ENCODE peak calls at places on chromosomes 3 and 15, in nine cellular contexts. One of them, this sample, is unnamed.

GRCh38 chr15:62886431-62887071 is 156.0 kb upstream of the TPM1 start:
- DNase-seq in HFFc6: no peak
- DNase-seq in B cell: no peak
- DNase-seq in breast epithelium: no peak
- DNase-seq in pancreas: no peak
- DNase-seq in lower leg skin: no peak
- DNase-seq in choroid plexus epithelial cell: peak
- DNase-seq in GM12865: no peak
- DNase-seq in transverse colon: no peak
- DNase-seq in this sample: no peak

GRCh38 chr15:99437315-99438221 is 128.2 kb upstream of the MEF2A start:
- DNase-seq in HFFc6: no peak
- DNase-seq in B cell: no peak
- DNase-seq in breast epithelium: peak
- DNase-seq in pancreas: no peak
- DNase-seq in lower leg skin: peak
- DNase-seq in choroid plexus epithelial cell: no peak
- DNase-seq in GM12865: no peak
- DNase-seq in transverse colon: no peak
- DNase-seq in this sample: no peak

GRCh38 chr3:179929091-179929529 is 107.6 kb downstream of the PEX5L start:
- DNase-seq in HFFc6: peak
- DNase-seq in B cell: peak
- DNase-seq in breast epithelium: no peak
- DNase-seq in pancreas: peak
- DNase-seq in lower leg skin: no peak
- DNase-seq in choroid plexus epithelial cell: peak
- DNase-seq in GM12865: peak
- DNase-seq in transverse colon: peak
- DNase-seq in this sample: peak

GRCh38 chr3:190340071-190340470 is 17.8 kb upstream of the CLDN1 start:
- DNase-seq in HFFc6: no peak
- DNase-seq in B cell: no peak
- DNase-seq in breast epithelium: no peak
- DNase-seq in pancreas: no peak
- DNase-seq in lower leg skin: no peak
- DNase-seq in choroid plexus epithelial cell: peak
- DNase-seq in GM12865: no peak
- DNase-seq in transverse colon: no peak
- DNase-seq in this sample: no peak

GRCh38 chr3:190505381-190506003 is 8.4 kb upstream of the IL1RAP start:
- DNase-seq in HFFc6: no peak
- DNase-seq in B cell: no peak
- DNase-seq in breast epithelium: no peak
- DNase-seq in pancreas: no peak
- DNase-seq in lower leg skin: no peak
- DNase-seq in choroid plexus epithelial cell: no peak
- DNase-seq in GM12865: no peak
- DNase-seq in transverse colon: no peak
- DNase-seq in this sample: no peak

GRCh38 chr15:57580866-57581265 is 10.8 kb upstream of the MYZAP start:
- DNase-seq in HFFc6: no peak
- DNase-seq in B cell: no peak
- DNase-seq in breast epithelium: no peak
- DNase-seq in pancreas: peak
- DNase-seq in lower leg skin: no peak
- DNase-seq in choroid plexus epithelial cell: no peak
- DNase-seq in GM12865: no peak
- DNase-seq in transverse colon: peak
- DNase-seq in this sample: no peak

GRCh38 chr3:50179710-50180109 is 11.7 kb upstream of the GNAT1 start:
- DNase-seq in HFFc6: no peak
- DNase-seq in B cell: no peak
- DNase-seq in breast epithelium: no peak
- DNase-seq in pancreas: no peak
- DNase-seq in lower leg skin: no peak
- DNase-seq in choroid plexus epithelial cell: no peak
- DNase-seq in GM12865: no peak
- DNase-seq in transverse colon: no peak
- DNase-seq in this sample: no peak

GRCh38 chr3:127134466-127134865 is 58.5 kb upstream of the PRR23E start:
- DNase-seq in HFFc6: no peak
- DNase-seq in B cell: no peak
- DNase-seq in breast epithelium: no peak
- DNase-seq in pancreas: no peak
- DNase-seq in lower leg skin: no peak
- DNase-seq in choroid plexus epithelial cell: no peak
- DNase-seq in GM12865: no peak
- DNase-seq in transverse colon: no peak
- DNase-seq in this sample: no peak

GRCh38 chr15:75727851-75728715 is 15.4 kb upstream of the CSPG4 start:
- DNase-seq in HFFc6: no peak
- DNase-seq in B cell: peak
- DNase-seq in breast epithelium: no peak
- DNase-seq in pancreas: peak
- DNase-seq in lower leg skin: no peak
- DNase-seq in choroid plexus epithelial cell: peak
- DNase-seq in GM12865: peak
- DNase-seq in transverse colon: peak
- DNase-seq in this sample: peak

GRCh38 chr3:16884084-16884747 is 539 bp upstream of the PLCL2 start:
- DNase-seq in HFFc6: no peak
- DNase-seq in B cell: peak
- DNase-seq in breast epithelium: no peak
- DNase-seq in pancreas: peak
- DNase-seq in lower leg skin: no peak
- DNase-seq in choroid plexus epithelial cell: peak
- DNase-seq in GM12865: peak
- DNase-seq in transverse colon: peak
- DNase-seq in this sample: peak

GRCh38 chr15:98755781-98756180 is 107.4 kb downstream of the IGF1R start:
- DNase-seq in HFFc6: no peak
- DNase-seq in B cell: no peak
- DNase-seq in breast epithelium: no peak
- DNase-seq in pancreas: no peak
- DNase-seq in lower leg skin: no peak
- DNase-seq in choroid plexus epithelial cell: no peak
- DNase-seq in GM12865: no peak
- DNase-seq in transverse colon: no peak
- DNase-seq in this sample: no peak

GRCh38 chr15:57259511-57260143 is 116.7 kb upstream of the CGNL1 start:
- DNase-seq in HFFc6: no peak
- DNase-seq in B cell: peak
- DNase-seq in breast epithelium: no peak
- DNase-seq in pancreas: no peak
- DNase-seq in lower leg skin: no peak
- DNase-seq in choroid plexus epithelial cell: peak
- DNase-seq in GM12865: no peak
- DNase-seq in transverse colon: peak
- DNase-seq in this sample: no peak

GRCh38 chr3:105828703-105829102 is 40.1 kb downstream of the CBLB start:
- DNase-seq in HFFc6: no peak
- DNase-seq in B cell: peak
- DNase-seq in breast epithelium: no peak
- DNase-seq in pancreas: no peak
- DNase-seq in lower leg skin: no peak
- DNase-seq in choroid plexus epithelial cell: peak
- DNase-seq in GM12865: peak
- DNase-seq in transverse colon: no peak
- DNase-seq in this sample: no peak

GRCh38 chr3:105827101-105827634 is 41.6 kb downstream of the CBLB start:
- DNase-seq in HFFc6: no peak
- DNase-seq in B cell: no peak
- DNase-seq in breast epithelium: no peak
- DNase-seq in pancreas: no peak
- DNase-seq in lower leg skin: no peak
- DNase-seq in choroid plexus epithelial cell: peak
- DNase-seq in GM12865: peak
- DNase-seq in transverse colon: no peak
- DNase-seq in this sample: no peak

GRCh38 chr3:105829879-105830622 is 38.8 kb downstream of the CBLB start:
- DNase-seq in HFFc6: no peak
- DNase-seq in B cell: no peak
- DNase-seq in breast epithelium: no peak
- DNase-seq in pancreas: no peak
- DNase-seq in lower leg skin: no peak
- DNase-seq in choroid plexus epithelial cell: peak
- DNase-seq in GM12865: no peak
- DNase-seq in transverse colon: no peak
- DNase-seq in this sample: no peak

GRCh38 chr3:105829229-105829628 is 39.6 kb downstream of the CBLB start:
- DNase-seq in HFFc6: no peak
- DNase-seq in B cell: no peak
- DNase-seq in breast epithelium: no peak
- DNase-seq in pancreas: no peak
- DNase-seq in lower leg skin: no peak
- DNase-seq in choroid plexus epithelial cell: peak
- DNase-seq in GM12865: no peak
- DNase-seq in transverse colon: no peak
- DNase-seq in this sample: no peak

GRCh38 chr3:105827959-105828358 is 40.9 kb downstream of the CBLB start:
- DNase-seq in HFFc6: peak
- DNase-seq in B cell: no peak
- DNase-seq in breast epithelium: no peak
- DNase-seq in pancreas: peak
- DNase-seq in lower leg skin: peak
- DNase-seq in choroid plexus epithelial cell: peak
- DNase-seq in GM12865: no peak
- DNase-seq in transverse colon: peak
- DNase-seq in this sample: peak
- TF ChIP-seq CTCF in HFFc6: peak
- TF ChIP-seq CTCF in B cell: no peak
- TF ChIP-seq CTCF in breast epithelium: no peak
- TF ChIP-seq CTCF in pancreas: no peak
- TF ChIP-seq CTCF in lower leg skin: no peak
- TF ChIP-seq CTCF in choroid plexus epithelial cell: peak
- TF ChIP-seq CTCF in GM12865: no peak
- TF ChIP-seq CTCF in transverse colon: no peak
- TF ChIP-seq CTCF in this sample: no peak

GRCh38 chr3:52299815-52300611 is 12.4 kb downstream of the GLYCTK start:
- DNase-seq in HFFc6: peak
- DNase-seq in B cell: no peak
- DNase-seq in breast epithelium: no peak
- DNase-seq in pancreas: peak
- DNase-seq in lower leg skin: no peak
- DNase-seq in choroid plexus epithelial cell: peak
- DNase-seq in GM12865: no peak
- DNase-seq in transverse colon: no peak
- DNase-seq in this sample: peak
- TF ChIP-seq CTCF in HFFc6: peak
- TF ChIP-seq CTCF in B cell: no peak
- TF ChIP-seq CTCF in breast epithelium: no peak
- TF ChIP-seq CTCF in pancreas: peak
- TF ChIP-seq CTCF in lower leg skin: no peak
- TF ChIP-seq CTCF in choroid plexus epithelial cell: peak
- TF ChIP-seq CTCF in GM12865: no peak
- TF ChIP-seq CTCF in transverse colon: no peak
- TF ChIP-seq CTCF in this sample: no peak

GRCh38 chr3:135849827-135850226 is 115.7 kb upstream of the PPP2R3A start:
- DNase-seq in HFFc6: no peak
- DNase-seq in B cell: no peak
- DNase-seq in breast epithelium: no peak
- DNase-seq in pancreas: no peak
- DNase-seq in lower leg skin: no peak
- DNase-seq in choroid plexus epithelial cell: no peak
- DNase-seq in GM12865: no peak
- DNase-seq in transverse colon: no peak
- DNase-seq in this sample: no peak

GRCh38 chr3:135840436-135840835 is 125.1 kb upstream of the PPP2R3A start:
- DNase-seq in HFFc6: no peak
- DNase-seq in B cell: no peak
- DNase-seq in breast epithelium: no peak
- DNase-seq in pancreas: no peak
- DNase-seq in lower leg skin: no peak
- DNase-seq in choroid plexus epithelial cell: no peak
- DNase-seq in GM12865: no peak
- DNase-seq in transverse colon: no peak
- DNase-seq in this sample: no peak

GRCh38 chr3:135848051-135848450 is 117.5 kb upstream of the PPP2R3A start:
- DNase-seq in HFFc6: no peak
- DNase-seq in B cell: no peak
- DNase-seq in breast epithelium: no peak
- DNase-seq in pancreas: no peak
- DNase-seq in lower leg skin: no peak
- DNase-seq in choroid plexus epithelial cell: no peak
- DNase-seq in GM12865: no peak
- DNase-seq in transverse colon: no peak
- DNase-seq in this sample: no peak

GRCh38 chr3:135844381-135844780 is 121.1 kb upstream of the PPP2R3A start:
- DNase-seq in HFFc6: peak
- DNase-seq in B cell: no peak
- DNase-seq in breast epithelium: no peak
- DNase-seq in pancreas: no peak
- DNase-seq in lower leg skin: no peak
- DNase-seq in choroid plexus epithelial cell: no peak
- DNase-seq in GM12865: no peak
- DNase-seq in transverse colon: no peak
- DNase-seq in this sample: no peak
- TF ChIP-seq CTCF in HFFc6: no peak
- TF ChIP-seq CTCF in B cell: no peak
- TF ChIP-seq CTCF in breast epithelium: no peak
- TF ChIP-seq CTCF in pancreas: no peak
- TF ChIP-seq CTCF in lower leg skin: no peak
- TF ChIP-seq CTCF in choroid plexus epithelial cell: no peak
- TF ChIP-seq CTCF in GM12865: no peak
- TF ChIP-seq CTCF in transverse colon: no peak
- TF ChIP-seq CTCF in this sample: no peak

DNA sequence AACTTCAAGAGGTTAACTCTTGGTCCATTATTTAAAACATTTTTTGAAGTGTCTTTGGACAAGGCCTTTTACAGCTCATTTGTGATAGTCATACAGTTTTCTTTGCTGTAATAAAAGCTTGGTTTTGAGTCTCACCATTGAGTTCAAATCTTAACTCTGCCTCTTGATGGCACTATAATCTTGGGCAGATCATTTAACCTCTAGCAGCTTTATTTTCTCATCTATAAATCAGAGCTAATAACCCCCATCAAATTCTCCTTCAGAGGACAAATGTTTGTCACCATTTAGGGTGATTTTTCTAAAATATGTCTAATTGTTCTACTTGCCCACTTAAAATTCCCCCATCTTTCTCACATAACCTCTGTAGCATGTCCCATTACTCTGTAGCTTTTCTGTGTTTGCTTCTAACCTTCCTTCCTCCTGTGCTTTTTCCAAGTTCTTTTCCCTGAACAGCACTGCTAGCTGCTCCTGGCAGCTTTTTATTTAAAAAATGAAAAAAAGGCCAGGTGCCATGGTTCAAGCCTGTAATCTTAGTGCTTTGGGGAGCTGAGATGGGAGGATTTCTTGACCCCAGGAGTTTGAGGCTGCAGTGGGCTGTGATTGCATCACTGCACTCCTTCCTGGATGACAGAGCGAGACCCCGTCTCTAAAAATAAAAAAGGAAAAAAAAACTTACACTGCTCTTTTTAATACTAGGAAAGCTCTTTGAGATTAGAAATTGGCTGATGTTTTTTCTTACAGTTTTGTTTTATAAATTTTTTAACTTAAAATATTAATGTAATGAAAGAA is 28.5 kb downstream of the UBE2E1 start:
- DNase-seq in HFFc6: peak
- DNase-seq in B cell: no peak
- DNase-seq in breast epithelium: no peak
- DNase-seq in pancreas: no peak
- DNase-seq in lower leg skin: no peak
- DNase-seq in choroid plexus epithelial cell: peak
- DNase-seq in GM12865: peak
- DNase-seq in transverse colon: no peak
- DNase-seq in this sample: no peak
- TF ChIP-seq CTCF in HFFc6: peak
- TF ChIP-seq CTCF in B cell: peak
- TF ChIP-seq CTCF in breast epithelium: no peak
- TF ChIP-seq CTCF in pancreas: no peak
- TF ChIP-seq CTCF in lower leg skin: no peak
- TF ChIP-seq CTCF in choroid plexus epithelial cell: peak
- TF ChIP-seq CTCF in GM12865: peak
- TF ChIP-seq CTCF in transverse colon: no peak
- TF ChIP-seq CTCF in this sample: no peak